ENCODE peak calls at places on chromosomes 5 and 9, in ten cellular contexts. One of them, this sample, is unnamed.

GRCh38 chr5:55062039-55062779 is 38.2 kb downstream of the GZMK start:
- DNase-seq in gastrocnemius medialis: no peak
- DNase-seq in neural progenitor cell: no peak
- DNase-seq in stomach: no peak
- DNase-seq in IMR-90: no peak
- DNase-seq in OCI-LY7: no peak
- DNase-seq in MM.1S: no peak
- DNase-seq in DND-41: peak; percentile 52
- DNase-seq in thyroid gland: peak; percentile 2
- DNase-seq in vagina: no peak
- DNase-seq in this sample: no peak

GRCh38 chr9:36911601-36912412 is 122.3 kb downstream of the PAX5 start:
- DNase-seq in thyroid gland: no peak
- DNase-seq in stomach: no peak
- DNase-seq in IMR-90: no peak
- DNase-seq in neural progenitor cell: no peak
- DNase-seq in gastrocnemius medialis: no peak
- DNase-seq in vagina: no peak
- DNase-seq in DND-41: no peak
- DNase-seq in MM.1S: no peak
- DNase-seq in OCI-LY7: no peak
- DNase-seq in this sample: no peak

GRCh38 chr5:14894748-14895147 is 23.2 kb upstream of the ANKH start:
- DNase-seq in vagina: no peak
- DNase-seq in stomach: no peak
- DNase-seq in IMR-90: no peak
- DNase-seq in MM.1S: no peak
- DNase-seq in DND-41: no peak
- DNase-seq in OCI-LY7: no peak
- DNase-seq in neural progenitor cell: no peak
- DNase-seq in gastrocnemius medialis: no peak
- DNase-seq in thyroid gland: no peak
- DNase-seq in this sample: no peak

GRCh38 chr9:136544549-136545064 is 1.2 kb downstream of the NOTCH1 start:
- DNase-seq in DND-41: peak; percentile 70
- DNase-seq in vagina: no peak
- DNase-seq in IMR-90: no peak
- DNase-seq in thyroid gland: peak; percentile 47
- DNase-seq in MM.1S: peak; percentile 30
- DNase-seq in OCI-LY7: peak; percentile 25
- DNase-seq in stomach: peak; percentile 57
- DNase-seq in gastrocnemius medialis: no peak
- DNase-seq in neural progenitor cell: peak; percentile 71
- DNase-seq in this sample: peak; percentile 91

GRCh38 chr9:129550199-129550839 is 70.6 kb downstream of the C9orf50 start:
- DNase-seq in stomach: peak; percentile 87
- DNase-seq in OCI-LY7: no peak
- DNase-seq in IMR-90: peak; percentile 70
- DNase-seq in DND-41: no peak
- DNase-seq in thyroid gland: peak; percentile 85
- DNase-seq in neural progenitor cell: peak; percentile 82
- DNase-seq in vagina: no peak
- DNase-seq in gastrocnemius medialis: peak; percentile 58
- DNase-seq in MM.1S: no peak
- DNase-seq in this sample: peak; percentile 88

GRCh38 chr9:10265102-10265708 is 347.6 kb downstream of the PTPRD start:
- DNase-seq in gastrocnemius medialis: no peak
- DNase-seq in thyroid gland: no peak
- DNase-seq in IMR-90: peak; percentile 82
- DNase-seq in neural progenitor cell: no peak
- DNase-seq in OCI-LY7: no peak
- DNase-seq in DND-41: no peak
- DNase-seq in MM.1S: no peak
- DNase-seq in stomach: no peak
- DNase-seq in vagina: no peak
- DNase-seq in this sample: no peak

GRCh38 chr9:33233659-33234335 is 6.2 kb upstream of the SPINK4 start:
- DNase-seq in gastrocnemius medialis: peak; percentile 26
- DNase-seq in DND-41: no peak
- DNase-seq in vagina: no peak
- DNase-seq in OCI-LY7: no peak
- DNase-seq in stomach: peak; percentile 96
- DNase-seq in MM.1S: peak; percentile 4
- DNase-seq in neural progenitor cell: no peak
- DNase-seq in thyroid gland: peak; percentile 81
- DNase-seq in IMR-90: peak; percentile 99
- DNase-seq in this sample: peak; percentile 93

GRCh38 chr5:142221091-142221860 is 103.5 kb downstream of the SPRY4 start:
- DNase-seq in IMR-90: peak; percentile 20
- DNase-seq in DND-41: peak; percentile 29
- DNase-seq in stomach: no peak
- DNase-seq in thyroid gland: no peak
- DNase-seq in vagina: no peak
- DNase-seq in MM.1S: no peak
- DNase-seq in neural progenitor cell: no peak
- DNase-seq in OCI-LY7: no peak
- DNase-seq in gastrocnemius medialis: no peak
- DNase-seq in this sample: no peak

GRCh38 chr5:31680528-31680927 is 41.6 kb downstream of the PDZD2 start:
- DNase-seq in neural progenitor cell: no peak
- DNase-seq in gastrocnemius medialis: no peak
- DNase-seq in DND-41: no peak
- DNase-seq in OCI-LY7: no peak
- DNase-seq in vagina: no peak
- DNase-seq in stomach: no peak
- DNase-seq in thyroid gland: no peak
- DNase-seq in IMR-90: no peak
- DNase-seq in MM.1S: no peak
- DNase-seq in this sample: peak; percentile 54

GRCh38 chr5:95720094-95720793 is 10.9 kb upstream of the RHOBTB3 start:
- DNase-seq in vagina: no peak
- DNase-seq in MM.1S: no peak
- DNase-seq in stomach: no peak
- DNase-seq in OCI-LY7: no peak
- DNase-seq in gastrocnemius medialis: peak; percentile 30
- DNase-seq in neural progenitor cell: no peak
- DNase-seq in thyroid gland: no peak
- DNase-seq in IMR-90: peak; percentile 55
- DNase-seq in DND-41: no peak
- DNase-seq in this sample: no peak

GRCh38 chr9:134434896-134435506 is 108.7 kb downstream of the RXRA start:
- DNase-seq in OCI-LY7: no peak
- DNase-seq in DND-41: no peak
- DNase-seq in IMR-90: peak; percentile 97
- DNase-seq in MM.1S: no peak
- DNase-seq in stomach: peak; percentile 98
- DNase-seq in thyroid gland: peak; percentile 100
- DNase-seq in vagina: no peak
- DNase-seq in neural progenitor cell: peak; percentile 31
- DNase-seq in gastrocnemius medialis: peak; percentile 95
- DNase-seq in this sample: peak; percentile 98

GRCh38 chr5:134857401-134857800 is 11.6 kb downstream of the C5orf24 start:
- DNase-seq in thyroid gland: no peak
- DNase-seq in gastrocnemius medialis: no peak
- DNase-seq in OCI-LY7: no peak
- DNase-seq in vagina: no peak
- DNase-seq in MM.1S: no peak
- DNase-seq in IMR-90: no peak
- DNase-seq in stomach: no peak
- DNase-seq in DND-41: no peak
- DNase-seq in neural progenitor cell: no peak
- DNase-seq in this sample: no peak

GRCh38 chr5:67799732-67800234 is 415.8 kb upstream of the PIK3R1 start:
- DNase-seq in OCI-LY7: no peak
- DNase-seq in DND-41: no peak
- DNase-seq in neural progenitor cell: no peak
- DNase-seq in IMR-90: no peak
- DNase-seq in vagina: no peak
- DNase-seq in stomach: no peak
- DNase-seq in thyroid gland: peak; percentile 23
- DNase-seq in MM.1S: no peak
- DNase-seq in gastrocnemius medialis: peak; percentile 64
- DNase-seq in this sample: peak; percentile 9

GRCh38 chr5:150538007-150538917 is 30.3 kb downstream of the NDST1 start:
- DNase-seq in thyroid gland: no peak
- DNase-seq in DND-41: no peak
- DNase-seq in vagina: no peak
- DNase-seq in IMR-90: peak; percentile 65
- DNase-seq in gastrocnemius medialis: no peak
- DNase-seq in MM.1S: no peak
- DNase-seq in stomach: no peak
- DNase-seq in neural progenitor cell: no peak
- DNase-seq in OCI-LY7: no peak
- DNase-seq in this sample: no peak

GRCh38 chr5:133700251-133700650 is 87.9 kb upstream of the FSTL4 start:
- DNase-seq in thyroid gland: no peak
- DNase-seq in IMR-90: no peak
- DNase-seq in gastrocnemius medialis: no peak
- DNase-seq in DND-41: no peak
- DNase-seq in stomach: no peak
- DNase-seq in MM.1S: no peak
- DNase-seq in OCI-LY7: no peak
- DNase-seq in vagina: peak; percentile 85
- DNase-seq in neural progenitor cell: no peak
- DNase-seq in this sample: no peak

GRCh38 chr5:16704945-16705344 is 88.1 kb upstream of the RETREG1 start:
- DNase-seq in gastrocnemius medialis: no peak
- DNase-seq in MM.1S: no peak
- DNase-seq in stomach: no peak
- DNase-seq in DND-41: no peak
- DNase-seq in IMR-90: no peak
- DNase-seq in OCI-LY7: no peak
- DNase-seq in neural progenitor cell: no peak
- DNase-seq in vagina: no peak
- DNase-seq in thyroid gland: no peak
- DNase-seq in this sample: no peak

DNA sequence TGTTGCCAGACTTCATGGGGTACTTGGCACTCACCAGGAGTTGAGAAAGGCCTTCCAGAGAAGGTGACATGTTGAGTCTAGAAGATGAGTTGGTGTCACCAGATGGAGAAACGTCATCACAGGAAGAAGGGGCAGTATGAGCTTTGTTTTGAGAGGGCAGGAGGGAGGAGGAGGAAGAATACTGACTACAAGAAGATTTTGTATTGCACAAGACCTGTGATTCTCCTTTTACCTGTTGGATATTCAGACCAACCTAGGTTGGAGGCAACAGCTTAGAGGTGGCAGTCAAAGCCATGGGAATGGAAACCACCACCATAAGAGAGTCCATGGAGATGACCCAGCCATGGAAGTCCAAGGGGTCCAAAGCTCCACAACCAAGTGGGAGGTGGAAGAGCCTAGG is 154.2 kb downstream of the TSSK1B start:
- DNase-seq in vagina: no peak
- DNase-seq in MM.1S: no peak
- DNase-seq in OCI-LY7: no peak
- DNase-seq in gastrocnemius medialis: no peak
- DNase-seq in thyroid gland: no peak
- DNase-seq in DND-41: no peak
- DNase-seq in stomach: no peak
- DNase-seq in IMR-90: no peak
- DNase-seq in neural progenitor cell: no peak
- DNase-seq in this sample: no peak
- H3K27ac ChIP-seq in vagina: no peak overlapping the region
- H3K27ac ChIP-seq in MM.1S: no peak overlapping the region
- H3K27ac ChIP-seq in OCI-LY7: no peak overlapping the region
- H3K27ac ChIP-seq in gastrocnemius medialis: no peak overlapping the region
- H3K27ac ChIP-seq in thyroid gland: no peak overlapping the region
- H3K27ac ChIP-seq in DND-41: no peak overlapping the region
- H3K27ac ChIP-seq in stomach: no peak overlapping the region
- H3K27ac ChIP-seq in IMR-90: no peak overlapping the region
- H3K27ac ChIP-seq in neural progenitor cell: no peak overlapping the region
- H3K27ac ChIP-seq in this sample: no peak overlapping the region

DNA sequence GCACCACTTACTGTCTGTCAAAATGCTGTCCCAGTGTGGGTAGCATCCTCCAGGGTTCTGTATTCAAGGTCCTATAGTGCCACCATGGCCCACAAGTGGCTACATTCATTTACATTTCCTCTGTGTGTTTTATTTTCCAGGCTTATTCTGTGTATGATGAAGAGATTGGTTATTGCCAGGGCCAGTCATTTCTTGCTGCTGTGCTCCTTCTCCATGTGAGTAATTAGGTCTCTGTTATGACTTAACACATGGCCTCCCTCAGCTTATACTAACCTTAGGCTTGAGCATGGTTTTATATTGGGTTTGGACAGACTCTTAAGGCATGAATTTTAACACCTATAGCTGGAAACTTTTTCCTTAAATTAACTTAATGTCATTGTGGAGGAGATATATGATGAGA is 36.7 kb downstream of the GPR21 start:
- DNase-seq in vagina: no peak
- DNase-seq in OCI-LY7: no peak
- DNase-seq in thyroid gland: no peak
- DNase-seq in DND-41: no peak
- DNase-seq in stomach: no peak
- DNase-seq in neural progenitor cell: no peak
- DNase-seq in MM.1S: no peak
- DNase-seq in IMR-90: no peak
- DNase-seq in gastrocnemius medialis: no peak
- DNase-seq in this sample: no peak
- H3K4me3 ChIP-seq in vagina: no peak overlapping the region
- H3K4me3 ChIP-seq in OCI-LY7: no peak overlapping the region
- H3K4me3 ChIP-seq in thyroid gland: no peak overlapping the region
- H3K4me3 ChIP-seq in DND-41: no peak overlapping the region
- H3K4me3 ChIP-seq in stomach: no peak overlapping the region
- H3K4me3 ChIP-seq in neural progenitor cell: no peak overlapping the region
- H3K4me3 ChIP-seq in MM.1S: no peak overlapping the region
- H3K4me3 ChIP-seq in IMR-90: no peak overlapping the region
- H3K4me3 ChIP-seq in gastrocnemius medialis: no peak overlapping the region
- H3K4me3 ChIP-seq in this sample: no peak overlapping the region

DNA sequence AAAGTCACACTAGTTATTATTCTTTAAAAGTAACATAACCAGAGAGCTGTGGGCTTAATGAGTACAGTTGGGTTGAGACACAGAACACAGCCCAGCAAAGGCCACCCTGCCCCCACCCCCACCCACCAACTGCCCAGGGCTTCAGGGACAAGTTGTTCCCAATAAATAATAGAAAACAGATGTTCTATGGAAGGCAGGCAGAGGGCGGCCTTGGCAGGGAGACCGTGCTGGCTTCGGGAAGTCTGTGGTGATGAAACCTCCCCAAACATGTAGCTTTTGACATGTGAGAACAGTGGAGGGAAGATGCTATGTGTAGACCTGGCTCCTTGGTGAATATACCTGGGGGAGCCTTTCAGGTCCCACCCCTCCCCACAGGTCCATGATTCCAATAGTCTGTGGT is 10.0 kb downstream of the TRAF1 start:
- DNase-seq in gastrocnemius medialis: peak; percentile 76
- DNase-seq in MM.1S: no peak
- DNase-seq in stomach: no peak
- DNase-seq in vagina: no peak
- DNase-seq in DND-41: no peak
- DNase-seq in OCI-LY7: no peak
- DNase-seq in neural progenitor cell: no peak
- DNase-seq in IMR-90: peak; percentile 64
- DNase-seq in thyroid gland: peak; percentile 31
- DNase-seq in this sample: no peak
- TF ChIP-seq CTCF in gastrocnemius medialis: peak; percentile 17
- TF ChIP-seq CTCF in MM.1S: no peak
- TF ChIP-seq CTCF in stomach: no peak
- TF ChIP-seq CTCF in vagina: no peak
- TF ChIP-seq CTCF in DND-41: no peak
- TF ChIP-seq CTCF in OCI-LY7: no peak
- TF ChIP-seq CTCF in neural progenitor cell: no peak
- TF ChIP-seq CTCF in IMR-90: peak; percentile 47
- TF ChIP-seq CTCF in thyroid gland: no peak
- TF ChIP-seq CTCF in this sample: no peak

GRCh38 chr9:120787906-120788305 is 5.3 kb downstream of the FBXW2 start:
- DNase-seq in IMR-90: no peak
- DNase-seq in MM.1S: no peak
- DNase-seq in OCI-LY7: no peak
- DNase-seq in stomach: no peak
- DNase-seq in vagina: no peak
- DNase-seq in DND-41: no peak
- DNase-seq in thyroid gland: no peak
- DNase-seq in neural progenitor cell: no peak
- DNase-seq in gastrocnemius medialis: no peak
- DNase-seq in this sample: no peak
- H3K27ac ChIP-seq in IMR-90: no peak overlapping the region
- H3K27ac ChIP-seq in MM.1S: no peak overlapping the region
- H3K27ac ChIP-seq in OCI-LY7: no peak overlapping the region
- H3K27ac ChIP-seq in stomach: no peak overlapping the region
- H3K27ac ChIP-seq in vagina: no peak overlapping the region
- H3K27ac ChIP-seq in DND-41: no peak overlapping the region
- H3K27ac ChIP-seq in thyroid gland: no peak overlapping the region
- H3K27ac ChIP-seq in neural progenitor cell: no peak overlapping the region
- H3K27ac ChIP-seq in gastrocnemius medialis: peak overlapping the region; percentile 61
- H3K27ac ChIP-seq in this sample: no peak overlapping the region

This sample was measured in pancreas.